ENCODE peak calls at places on chromosomes 2 and 18, in seven cellular contexts. G, N, A, Y, Q, L and V are unnamed samples.

GRCh38 chr18:21727740-21728139 is 12.9 kb upstream of the MIB1 start:
- DNase-seq in G (no peak), N (no peak), A (no peak), Y (no peak), Q (no peak), L (no peak), V (no peak)

GRCh38 chr18:74508366-74508765 is 12.2 kb downstream of the CNDP2 start:
- DNase-seq in G (no peak), N (no peak), A (no peak), Y (no peak), Q (no peak), L (no peak), V (no peak)

GRCh38 chr18:22253676-22254075 is 84.3 kb downstream of the GATA6 start:
- DNase-seq in G (no peak), N (no peak), A (no peak), Y (peak; percentile 15), Q (no peak), L (no peak), V (no peak)

GRCh38 chr2:241157841-241158545 is 7.7 kb downstream of the PPP1R7 start:
- DNase-seq in G (peak; percentile 66), N (no peak), A (no peak), Y (peak; percentile 39), Q (no peak), L (no peak), V (no peak)

GRCh38 chr2:240244543-240244942 is 104.1 kb upstream of the OTOS start:
- DNase-seq in G (no peak), N (no peak), A (no peak), Y (no peak), Q (no peak), L (no peak), V (no peak)

GRCh38 chr2:11187733-11188132 is 32.5 kb downstream of the SLC66A3 start:
- DNase-seq in G (no peak), N (no peak), A (no peak), Y (no peak), Q (no peak), L (no peak), V (no peak)

GRCh38 chr2:218958276-218958675 is 1.2 kb upstream of the CDK5R2 start:
- DNase-seq in G (no peak), N (no peak), A (no peak), Y (no peak), Q (no peak), L (no peak), V (no peak)

GRCh38 chr18:23671564-23671963 is 8.9 kb upstream of the ANKRD29 start:
- DNase-seq in G (no peak), N (no peak), A (no peak), Y (peak; percentile 75), Q (peak; percentile 40), L (no peak), V (no peak)

GRCh38 chr2:8090748-8091700 is 590.8 kb upstream of the ID2 start:
- DNase-seq in G (peak; percentile 99), N (peak; percentile 83), A (no peak), Y (peak; percentile 98), Q (peak; percentile 82), L (no peak), V (no peak)

GRCh38 chr2:64989982-64990614 is 899 bp downstream of the SLC1A4 start:
- DNase-seq in G (no peak), N (no peak), A (peak; percentile 28), Y (no peak), Q (peak; percentile 53), L (no peak), V (no peak)

GRCh38 chr2:232477751-232478510 is 9.7 kb downstream of the ECEL1 start:
- DNase-seq in G (no peak), N (no peak), A (no peak), Y (no peak), Q (no peak), L (no peak), V (peak; percentile 16)

GRCh38 chr2:23200460-23201113 is 184.4 kb upstream of the KLHL29 start:
- DNase-seq in G (no peak), N (no peak), A (no peak), Y (no peak), Q (no peak), L (no peak), V (no peak)

GRCh38 chr18:6591491-6591890 is 138.0 kb upstream of the ARHGAP28 start:
- DNase-seq in G (no peak), N (no peak), A (no peak), Y (peak; percentile 13), Q (no peak), L (no peak), V (no peak)

GRCh38 chr2:202096736-202097135 is 23.7 kb downstream of the KIAA2012 start:
- DNase-seq in G (peak; percentile 93), N (no peak), A (no peak), Y (peak; percentile 19), Q (no peak), L (no peak), V (no peak)

GRCh38 chr2:134919360-134920210 is 963 bp downstream of the CCNT2 start:
- DNase-seq in G (no peak), N (no peak), A (peak; percentile 27), Y (no peak), Q (no peak), L (peak; percentile 23), V (no peak)

GRCh38 chr2:11022064-11022463 is 110.3 kb downstream of the KCNF1 start:
- DNase-seq in G (no peak), N (no peak), A (no peak), Y (no peak), Q (no peak), L (no peak), V (no peak)

GRCh38 chr2:227570615-227571014 is 28.1 kb upstream of the SCYGR2 start:
- DNase-seq in G (no peak), N (no peak), A (no peak), Y (no peak), Q (no peak), L (no peak), V (no peak)

GRCh38 chr2:79729532-79729931 is 216.7 kb downstream of the CTNNA2 start:
- DNase-seq in G (no peak), N (no peak), A (no peak), Y (no peak), Q (no peak), L (no peak), V (no peak)

GRCh38 chr2:225233234-225233633 is 166.3 kb upstream of the NYAP2 start:
- DNase-seq in G (peak; percentile 3), N (no peak), A (no peak), Y (no peak), Q (peak; percentile 2), L (no peak), V (no peak)

GRCh38 chr2:226756131-226756530 is 43.5 kb downstream of the IRS1 start:
- DNase-seq in G (peak; percentile 95), N (no peak), A (no peak), Y (peak; percentile 85), Q (no peak), L (no peak), V (peak; percentile 8)

GRCh38 chr18:64110692-64111480 is 38.0 kb downstream of the LINC00305 start:
- DNase-seq in G (peak; percentile 35), N (no peak), A (no peak), Y (peak; percentile 90), Q (no peak), L (no peak), V (no peak)

GRCh38 chr2:197311521-197312033 is 997 bp upstream of the ANKRD44 start:
- DNase-seq in G (peak; percentile 67), N (no peak), A (no peak), Y (peak; percentile 24), Q (peak; percentile 28), L (no peak), V (no peak)